ENCODE peak calls at places on chromosomes 5 and 9, in seven cellular contexts. V, B, L, N, R, I and T are unnamed samples.

GRCh38 chr5:172768573-172769323 is 2.2 kb downstream of the DUSP1 start:
- DNase-seq in V (no peak), B (no peak), L (peak), N (no peak), R (peak), I (no peak), T (no peak)

GRCh38 chr5:138102454-138103320 is 18.9 kb downstream of the WNT8A start:
- DNase-seq in V (no peak), B (no peak), L (no peak), N (no peak), R (no peak), I (no peak), T (no peak)

GRCh38 chr9:112971415-112971814 is 40.6 kb downstream of the ZNF883 start:
- DNase-seq in V (no peak), B (no peak), L (peak), N (no peak), R (peak), I (no peak), T (no peak)

GRCh38 chr9:89601856-89602562 is 2.8 kb upstream of the GADD45G start:
- DNase-seq in V (no peak), B (no peak), L (no peak), N (no peak), R (no peak), I (no peak), T (no peak)

GRCh38 chr9:127555830-127556820 is 56.0 kb upstream of the STXBP1 start:
- DNase-seq in V (peak), B (peak), L (peak), N (peak), R (peak), I (peak), T (peak)

GRCh38 chr9:83623634-83623991 is 670 bp downstream of the IDNK start:
- DNase-seq in V (no peak), B (no peak), L (no peak), N (no peak), R (no peak), I (no peak), T (no peak)

GRCh38 chr9:91346644-91347043 is 15.1 kb downstream of the AUH start:
- DNase-seq in V (no peak), B (no peak), L (peak), N (no peak), R (peak), I (no peak), T (no peak)

GRCh38 chr5:174398171-174398570 is 326.2 kb upstream of the MSX2 start:
- DNase-seq in V (no peak), B (no peak), L (no peak), N (no peak), R (no peak), I (no peak), T (no peak)

GRCh38 chr9:14608521-14608920 is 84.7 kb downstream of the ZDHHC21 start:
- DNase-seq in V (no peak), B (no peak), L (no peak), N (no peak), R (no peak), I (no peak), T (no peak)

GRCh38 chr9:32820322-32820721 is 37.0 kb downstream of the TMEM215 start:
- DNase-seq in V (no peak), B (no peak), L (no peak), N (no peak), R (no peak), I (no peak), T (no peak)

GRCh38 chr5:991472-992267 is 16.9 kb upstream of the NKD2 start:
- DNase-seq in V (no peak), B (no peak), L (no peak), N (no peak), R (no peak), I (peak), T (no peak)

GRCh38 chr5:23332650-23333251 is 174.7 kb upstream of the PRDM9 start:
- DNase-seq in V (no peak), B (no peak), L (peak), N (no peak), R (peak), I (no peak), T (no peak)

GRCh38 chr9:19049872-19050636 is 827 bp downstream of the RRAGA start:
- DNase-seq in V (peak), B (no peak), L (peak), N (no peak), R (peak), I (no peak), T (peak)

GRCh38 chr9:36074870-36075532 is 38.3 kb downstream of the RECK start:
- DNase-seq in V (peak), B (peak), L (peak), N (peak), R (peak), I (peak), T (peak)

GRCh38 chr9:122392714-122393113 is 21.9 kb downstream of the PTGS1 start:
- DNase-seq in V (no peak), B (no peak), L (peak), N (no peak), R (peak), I (no peak), T (no peak)

GRCh38 chr9:121725008-121725795 is 73.8 kb downstream of the DAB2IP start:
- DNase-seq in V (peak), B (peak), L (peak), N (peak), R (peak), I (peak), T (peak)

GRCh38 chr9:126842977-126843799 is 17.3 kb upstream of the ZBTB34 start:
- DNase-seq in V (no peak), B (no peak), L (no peak), N (no peak), R (no peak), I (no peak), T (no peak)

GRCh38 chr9:127201071-127201541 is 63.5 kb upstream of the GARNL3 start:
- DNase-seq in V (no peak), B (no peak), L (no peak), N (peak), R (no peak), I (no peak), T (no peak)

GRCh38 chr9:94805585-94805984 is 79.1 kb downstream of the AOPEP start:
- DNase-seq in V (peak), B (peak), L (peak), N (no peak), R (peak), I (no peak), T (no peak)

GRCh38 chr5:67095346-67095871 is 101.2 kb downstream of the CD180 start:
- DNase-seq in V (peak), B (no peak), L (peak), N (peak), R (peak), I (peak), T (no peak)

GRCh38 chr9:113238202-113238858 is 17.0 kb downstream of the SLC31A1 start:
- DNase-seq in V (no peak), B (no peak), L (no peak), N (no peak), R (no peak), I (no peak), T (no peak)

GRCh38 chr5:143506881-143507552 is 103.5 kb upstream of the NR3C1 start:
- DNase-seq in V (no peak), B (peak), L (peak), N (no peak), R (peak), I (no peak), T (peak)

GRCh38 chr5:124061663-124062062 is 549.7 kb downstream of the CSNK1G3 start:
- DNase-seq in V (peak), B (no peak), L (peak), N (no peak), R (peak), I (no peak), T (peak)

GRCh38 chr5:81779125-81779934 is 28.4 kb upstream of the SSBP2 start:
- DNase-seq in V (peak), B (no peak), L (peak), N (peak), R (peak), I (peak), T (peak)

GRCh38 chr9:14103115-14103514 is 210.8 kb downstream of the NFIB start:
- DNase-seq in V (no peak), B (no peak), L (no peak), N (no peak), R (no peak), I (no peak), T (no peak)

GRCh38 chr5:57302164-57302563 is 128.3 kb downstream of the GPBP1 start:
- DNase-seq in V (no peak), B (no peak), L (peak), N (no peak), R (peak), I (no peak), T (no peak)

GRCh38 chr9:137451976-137452760 is 7.0 kb downstream of the NSMF start:
- DNase-seq in V (no peak), B (no peak), L (no peak), N (peak), R (no peak), I (peak), T (no peak)

GRCh38 chr9:125255781-125256391 is 5.7 kb upstream of the GAPVD1 start:
- DNase-seq in V (no peak), B (no peak), L (peak), N (no peak), R (peak), I (no peak), T (no peak)
- TF ChIP-seq CTCF in V (no peak), B (peak), L (peak), N (no peak), R (peak), I (peak), T (peak)

GRCh38 chr5:27318701-27319100 is 280.3 kb upstream of the CDH9 start:
- DNase-seq in V (no peak), B (peak), L (peak), N (no peak), R (peak), I (no peak), T (no peak)

GRCh38 chr5:27312291-27312690 is 273.9 kb upstream of the CDH9 start:
- DNase-seq in V (no peak), B (no peak), L (no peak), N (no peak), R (no peak), I (no peak), T (no peak)

GRCh38 chr5:27313549-27313948 is 275.2 kb upstream of the CDH9 start:
- DNase-seq in V (no peak), B (no peak), L (no peak), N (no peak), R (no peak), I (no peak), T (no peak)

GRCh38 chr5:27315541-27316282 is 277.3 kb upstream of the CDH9 start:
- DNase-seq in V (no peak), B (peak), L (peak), N (no peak), R (peak), I (no peak), T (peak)

GRCh38 chr5:27316283-27316675 is 277.9 kb upstream of the CDH9 start:
- DNase-seq in V (no peak), B (peak), L (peak), N (no peak), R (peak), I (no peak), T (peak)
- H3K4me3 ChIP-seq in V (no peak), B (no peak), L (no peak), N (no peak), R (no peak), I (no peak), T (no peak)

GRCh38 chr9:2119490-2120046 is 104.4 kb downstream of the SMARCA2 start:
- DNase-seq in V (no peak), B (no peak), L (no peak), N (no peak), R (no peak), I (no peak), T (no peak)

GRCh38 chr9:2117527-2117926 is 102.4 kb downstream of the SMARCA2 start:
- DNase-seq in V (no peak), B (no peak), L (no peak), N (no peak), R (no peak), I (no peak), T (no peak)

GRCh38 chr9:2120926-2121689 is 106.0 kb downstream of the SMARCA2 start:
- DNase-seq in V (no peak), B (peak), L (peak), N (no peak), R (peak), I (no peak), T (peak)

GRCh38 chr9:2116073-2116472 is 100.9 kb downstream of the SMARCA2 start:
- DNase-seq in V (no peak), B (no peak), L (peak), N (no peak), R (peak), I (no peak), T (no peak)
- TF ChIP-seq CTCF in V (peak), B (peak), L (peak), N (peak), R (peak), I (peak), T (peak)

GRCh38 chr9:31251386-31251785 is 1133.1 kb upstream of the ACO1 start:
- DNase-seq in V (no peak), B (no peak), L (no peak), N (no peak), R (no peak), I (no peak), T (no peak)

GRCh38 chr9:31248156-31248555 is 1136.3 kb upstream of the ACO1 start:
- DNase-seq in V (no peak), B (no peak), L (no peak), N (no peak), R (no peak), I (no peak), T (no peak)

GRCh38 chr9:31259824-31260223 is 1124.6 kb upstream of the ACO1 start:
- DNase-seq in V (no peak), B (no peak), L (no peak), N (no peak), R (no peak), I (no peak), T (no peak)

DNA sequence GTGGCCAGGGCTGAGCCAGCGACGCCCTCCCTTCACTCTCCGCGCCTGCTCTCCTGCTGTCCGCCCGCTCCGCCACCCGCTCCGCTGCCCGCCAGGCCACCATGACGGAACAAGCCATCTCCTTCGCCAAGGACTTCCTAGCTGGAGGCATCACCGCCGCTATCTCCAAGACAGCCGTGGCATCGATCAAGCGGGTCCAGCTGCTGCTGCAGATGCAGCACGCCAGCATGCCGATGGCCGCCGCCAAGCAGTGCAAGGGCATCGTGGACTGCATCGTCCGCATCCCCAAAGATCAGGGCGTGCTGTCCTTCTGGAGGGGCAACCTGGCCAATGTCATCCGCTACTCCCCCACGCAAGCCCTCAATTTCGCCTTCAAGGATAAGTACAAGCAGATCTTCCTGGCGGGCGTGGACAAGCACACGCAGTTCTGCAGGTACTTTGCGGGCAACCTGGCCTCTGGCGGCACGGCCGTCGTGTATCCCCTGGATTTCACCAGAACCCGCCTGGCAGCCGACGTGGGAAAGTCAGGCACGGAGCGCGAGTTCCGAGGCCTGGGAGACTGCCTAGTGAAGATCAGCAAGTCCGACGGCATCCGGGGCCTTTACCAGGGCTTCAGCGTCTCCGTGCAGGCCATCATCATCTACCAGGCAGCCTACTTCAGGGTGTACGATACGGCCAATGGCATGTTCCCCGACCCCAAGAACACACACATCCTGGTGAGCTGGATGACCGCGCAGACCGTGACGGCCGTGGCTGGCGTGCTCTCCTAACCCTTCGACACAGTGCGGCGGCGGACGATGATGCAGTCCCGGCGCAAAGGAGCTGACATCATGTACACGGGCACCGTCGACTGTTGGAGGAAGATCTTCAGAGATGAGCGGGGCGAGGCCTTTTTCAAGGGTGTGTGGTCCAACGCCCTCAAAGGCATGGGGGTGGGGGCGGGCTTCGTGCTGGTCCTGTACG is 1130.4 kb upstream of the ACO1 start:
- DNase-seq in V (no peak), B (no peak), L (no peak), N (no peak), R (no peak), I (peak), T (no peak)
- H3K4me3 ChIP-seq in V (no peak), B (no peak), L (no peak), N (no peak), R (no peak), I (no peak), T (no peak)

DNA sequence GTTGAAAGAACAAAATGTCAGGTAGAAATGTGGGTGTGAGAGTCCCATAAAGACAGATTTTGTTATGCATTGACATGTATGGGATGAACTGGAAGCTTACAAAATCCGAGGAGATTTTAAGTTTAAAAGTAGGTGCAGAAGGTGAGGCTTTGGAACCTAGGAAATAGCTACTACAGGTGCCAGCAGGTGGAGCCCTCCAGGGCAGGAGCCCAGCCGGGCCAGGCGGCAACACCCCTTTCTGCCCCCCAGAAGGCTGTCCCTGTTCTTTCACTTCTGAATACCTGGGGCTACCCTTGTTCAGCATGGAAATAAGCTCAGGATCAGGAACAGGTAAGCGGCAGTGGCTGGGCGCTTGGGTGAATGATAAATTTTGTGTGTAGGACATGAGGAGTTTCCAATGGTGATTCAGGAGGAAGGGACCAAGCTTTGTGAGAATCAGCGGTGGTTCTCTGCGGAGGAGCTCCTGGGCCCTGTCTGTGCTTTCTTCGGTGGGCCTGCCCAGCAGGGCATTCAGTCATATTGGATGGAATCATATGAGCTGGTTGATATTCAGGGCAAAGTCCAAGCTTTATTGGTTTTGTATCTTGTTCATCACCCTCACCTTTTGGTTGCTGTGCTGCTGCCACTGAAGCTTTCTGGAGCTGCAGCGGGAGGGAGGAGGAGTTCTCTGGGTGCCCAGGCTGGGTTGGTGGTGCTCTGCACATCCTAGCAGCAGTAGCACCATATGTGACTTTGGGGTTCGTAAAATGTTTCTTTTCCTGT is 12.3 kb downstream of the PCBD2 start:
- DNase-seq in V (no peak), B (no peak), L (no peak), N (no peak), R (no peak), I (no peak), T (no peak)
- TF ChIP-seq CTCF in V (no peak), B (peak), L (peak), N (peak), R (peak), I (no peak), T (peak)

GRCh38 chr5:32710859-32711692 is at the start of gene NPR3:
- DNase-seq in V (no peak), B (no peak), L (peak), N (peak), R (peak), I (no peak), T (no peak)
- H3K4me3 ChIP-seq in V (peak), B (peak), L (peak), N (peak), R (peak), I (peak), T (peak)

DNA sequence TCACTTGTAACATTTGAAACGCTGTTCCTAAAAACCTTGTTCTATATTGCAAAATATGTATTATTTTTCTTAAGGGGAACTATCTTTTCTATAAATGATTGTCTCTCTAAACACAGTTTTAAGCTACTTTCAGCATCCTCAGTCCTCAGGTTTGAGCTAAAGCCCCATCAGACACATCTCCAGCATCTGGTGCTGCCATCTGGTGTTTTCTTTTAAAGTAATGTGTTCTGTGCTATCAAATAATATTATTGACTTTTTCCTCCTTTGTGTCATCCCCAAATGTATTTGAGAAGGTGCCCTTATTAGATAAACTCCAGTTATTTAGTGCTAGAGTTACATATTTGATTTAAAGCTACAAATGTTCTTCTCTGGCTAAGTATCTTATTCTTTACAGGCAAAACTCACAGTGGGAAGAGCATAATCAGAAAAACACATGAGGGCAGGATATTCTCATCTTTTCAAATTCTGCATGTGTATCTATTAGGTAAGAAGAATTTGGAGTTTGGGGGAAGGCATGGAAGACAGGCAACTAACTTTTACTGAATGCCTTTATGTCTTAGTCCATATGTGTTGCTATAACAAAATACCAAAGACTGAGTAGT is 27.5 kb downstream of the ZNF474 start:
- DNase-seq in V (no peak), B (no peak), L (peak), N (no peak), R (peak), I (no peak), T (peak)
- TF ChIP-seq CTCF in V (no peak), B (peak), L (peak), N (peak), R (peak), I (no peak), T (peak)

GRCh38 chr9:82363666-82364065 is 375.1 kb downstream of the SPATA31D1 start:
- DNase-seq in V (no peak), B (no peak), L (no peak), N (no peak), R (no peak), I (no peak), T (no peak)
- H3K4me3 ChIP-seq in V (no peak), B (no peak), L (no peak), N (no peak), R (no peak), I (no peak), T (no peak)